ENCODE peak calls at places on chromosomes 3 and 15, in eight cellular contexts. K is transverse colon, Z is heart left ventricle, E is dorsolateral prefrontal cortex, R is brain microvascular endothelial cell, O is uterus, U is DND-41, S is body of pancreas. L is an unnamed sample.

GRCh38 chr3:36981006-36981405 is 11.9 kb downstream of the EPM2AIP1 start:
- DNase-seq in K (no peak), Z (no peak), E (no peak), R (no peak), O (no peak), U (no peak), S (no peak), L (no peak)

GRCh38 chr15:41971089-41971892 is 1.1 kb downstream of the EHD4 start:
- DNase-seq in K (peak), Z (peak), E (no peak), R (peak), O (peak), U (peak), S (peak), L (peak)

GRCh38 chr15:62307551-62307950 is 142.5 kb upstream of the C2CD4B start:
- DNase-seq in K (no peak), Z (no peak), E (no peak), R (peak), O (no peak), U (no peak), S (no peak), L (no peak)

GRCh38 chr3:34024447-34025240 is 226.2 kb downstream of the PDCD6IP start:
- DNase-seq in K (no peak), Z (no peak), E (no peak), R (no peak), O (no peak), U (no peak), S (no peak), L (no peak)

GRCh38 chr3:31132132-31132769 is 237.8 kb upstream of the GADL1 start:
- DNase-seq in K (no peak), Z (no peak), E (no peak), R (peak), O (no peak), U (no peak), S (no peak), L (no peak)

GRCh38 chr15:78329625-78330024 is 10.5 kb upstream of the CRABP1 start:
- DNase-seq in K (no peak), Z (no peak), E (no peak), R (no peak), O (no peak), U (no peak), S (no peak), L (no peak)

GRCh38 chr15:75107509-75107904 is 84.1 kb downstream of the PPCDC start:
- DNase-seq in K (no peak), Z (no peak), E (no peak), R (no peak), O (no peak), U (no peak), S (no peak), L (no peak)

GRCh38 chr15:79169531-79170123 is 79.0 kb upstream of the RASGRF1 start:
- DNase-seq in K (no peak), Z (no peak), E (peak), R (no peak), O (no peak), U (no peak), S (no peak), L (no peak)

GRCh38 chr3:147360936-147361670 is 45.2 kb downstream of the ZIC4 start:
- DNase-seq in K (no peak), Z (no peak), E (no peak), R (peak), O (no peak), U (peak), S (no peak), L (no peak)

GRCh38 chr15:51737538-51738305 is at the start of gene LYSMD2:
- DNase-seq in K (peak), Z (peak), E (peak), R (peak), O (peak), U (peak), S (peak), L (peak)

GRCh38 chr3:46222435-46223161 is 14.5 kb upstream of the CCR1 start:
- DNase-seq in K (no peak), Z (no peak), E (no peak), R (no peak), O (no peak), U (no peak), S (no peak), L (no peak)

GRCh38 chr3:183779896-183780450 is 45.4 kb downstream of the MAP6D1 start:
- DNase-seq in K (no peak), Z (no peak), E (peak), R (no peak), O (no peak), U (no peak), S (peak), L (no peak)

GRCh38 chr15:78620839-78621421 is at the start of gene CHRNA3:
- DNase-seq in K (no peak), Z (no peak), E (no peak), R (no peak), O (no peak), U (peak), S (no peak), L (no peak)

GRCh38 chr3:112845772-112846171 is 892 bp downstream of the CD200R1L start:
- DNase-seq in K (no peak), Z (no peak), E (no peak), R (no peak), O (no peak), U (no peak), S (no peak), L (no peak)

GRCh38 chr15:100042558-100042957 is 299.2 kb downstream of the ADAMTS17 start:
- DNase-seq in K (no peak), Z (no peak), E (no peak), R (peak), O (no peak), U (no peak), S (no peak), L (no peak)

GRCh38 chr3:153305189-153305588 is 143.2 kb downstream of the RAP2B start:
- DNase-seq in K (no peak), Z (no peak), E (no peak), R (no peak), O (peak), U (no peak), S (peak), L (no peak)

GRCh38 chr3:32077260-32078084 is 28.9 kb upstream of the GPD1L start:
- DNase-seq in K (peak), Z (no peak), E (no peak), R (no peak), O (peak), U (no peak), S (no peak), L (no peak)

GRCh38 chr3:30440880-30441279 is 165.5 kb upstream of the TGFBR2 start:
- DNase-seq in K (peak), Z (peak), E (no peak), R (no peak), O (peak), U (no peak), S (peak), L (peak)

GRCh38 chr3:58731673-58732072 is 65.1 kb upstream of the FAM3D start:
- DNase-seq in K (no peak), Z (no peak), E (no peak), R (no peak), O (no peak), U (no peak), S (no peak), L (no peak)

GRCh38 chr3:27575509-27575908 is 91.3 kb upstream of the SLC4A7 start:
- DNase-seq in K (no peak), Z (no peak), E (no peak), R (no peak), O (no peak), U (peak), S (no peak), L (no peak)

GRCh38 chr3:72041531-72041930 is 256.6 kb upstream of the PROK2 start:
- DNase-seq in K (peak), Z (no peak), E (peak), R (no peak), O (peak), U (no peak), S (no peak), L (no peak)

GRCh38 chr15:75112278-75112847 is 89.0 kb downstream of the PPCDC start:
- DNase-seq in K (no peak), Z (no peak), E (no peak), R (no peak), O (no peak), U (no peak), S (no peak), L (no peak)

GRCh38 chr15:85485956-85486567 is 105.7 kb downstream of the AKAP13 start:
- DNase-seq in K (peak), Z (no peak), E (no peak), R (peak), O (peak), U (peak), S (peak), L (no peak)

GRCh38 chr3:154954750-154955149 is 125.4 kb upstream of the MME start:
- DNase-seq in K (no peak), Z (no peak), E (no peak), R (peak), O (no peak), U (no peak), S (no peak), L (no peak)
- TF ChIP-seq CTCF in K (peak), Z (no peak), E (no peak), R (peak), O (no peak), U (peak), S (no peak), L (no peak)

GRCh38 chr3:114706591-114707224 is 412.9 kb downstream of the TIGIT start:
- DNase-seq in K (no peak), Z (no peak), E (no peak), R (peak), O (peak), U (no peak), S (peak), L (no peak)
- H3K27ac ChIP-seq in K (no peak), Z (no peak), E (no peak), R (no peak), O (no peak), U (no peak), S (no peak), L (no peak)

DNA sequence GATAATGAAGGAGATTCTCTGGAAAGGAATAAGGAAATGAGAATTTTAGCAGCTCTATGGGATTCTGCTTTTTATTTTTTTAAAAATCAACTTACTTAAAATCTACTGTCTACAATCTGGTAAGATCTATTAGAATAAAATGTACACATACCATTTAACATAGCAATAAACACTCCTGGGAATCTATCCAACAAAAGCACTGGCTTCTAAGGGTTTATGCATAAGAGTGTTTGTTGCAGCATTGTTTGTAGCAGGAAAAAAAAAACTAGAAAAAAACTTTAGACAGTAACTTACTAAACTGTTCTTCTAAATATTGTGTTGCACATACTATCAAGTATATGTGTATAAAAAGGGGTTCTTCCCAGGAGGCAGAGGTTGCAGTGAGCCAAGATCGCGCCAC is 15.7 kb upstream of the RBP1 start:
- DNase-seq in K (no peak), Z (no peak), E (no peak), R (no peak), O (no peak), U (no peak), S (no peak), L (no peak)
- TF ChIP-seq CTCF in K (no peak), Z (no peak), E (no peak), R (no peak), O (no peak), U (no peak), S (no peak), L (no peak)

DNA sequence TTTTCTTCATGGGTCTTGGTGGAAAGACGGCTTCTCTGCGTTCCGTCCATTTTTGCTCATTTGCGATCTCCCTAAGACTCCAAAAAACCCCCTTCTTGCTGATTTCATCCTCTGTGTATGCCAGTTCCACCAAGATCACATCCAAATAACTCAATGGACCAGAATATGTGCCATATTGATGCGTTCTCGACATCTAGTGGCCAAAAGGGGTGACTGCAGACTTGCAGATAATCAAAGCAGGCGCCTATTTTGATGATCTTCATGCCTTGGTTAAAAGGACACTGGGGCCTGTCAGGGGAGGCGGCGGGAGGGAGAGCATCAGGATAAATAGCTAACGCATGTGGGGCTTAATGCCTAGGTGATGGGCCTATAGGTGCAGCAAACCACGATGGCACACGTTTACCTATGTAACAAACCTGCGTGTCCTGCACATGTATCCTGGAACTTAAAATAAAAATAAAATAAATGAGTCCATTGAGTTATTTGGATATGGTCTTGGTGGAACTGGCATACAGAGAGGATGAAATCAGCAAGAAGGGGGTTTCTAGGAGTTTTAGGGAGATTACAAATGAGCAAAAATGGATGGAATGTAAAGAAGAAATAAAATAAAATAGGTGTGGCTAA is 104.2 kb upstream of the RAD18 start:
- DNase-seq in K (peak), Z (peak), E (peak), R (peak), O (peak), U (peak), S (peak), L (no peak)
- H3K27ac ChIP-seq in K (no peak), Z (peak), E (peak), R (no peak), O (no peak), U (no peak), S (no peak), L (no peak)

DNA sequence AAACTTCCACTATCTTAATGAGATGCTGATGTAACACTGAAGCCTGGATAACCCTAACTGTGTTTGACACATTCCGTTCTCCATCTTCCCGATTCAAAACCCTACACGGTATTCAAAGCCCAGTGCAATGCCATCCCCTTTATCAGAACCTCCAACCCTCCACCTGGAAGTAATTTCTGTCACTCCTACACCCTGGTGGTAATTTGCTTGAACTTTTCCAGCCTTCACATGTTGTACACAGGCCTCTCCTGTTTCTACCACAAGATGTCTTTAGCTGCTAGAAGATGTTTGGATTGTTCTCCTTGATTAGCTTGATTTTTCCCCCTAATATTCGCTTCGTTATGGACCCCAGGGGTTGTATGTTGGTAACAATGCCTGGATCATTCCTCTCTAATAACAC is 208.9 kb downstream of the CHST2 start:
- DNase-seq in K (no peak), Z (no peak), E (no peak), R (no peak), O (no peak), U (no peak), S (no peak), L (no peak)
- TF ChIP-seq CTCF in K (no peak), Z (no peak), E (no peak), R (peak), O (no peak), U (peak), S (no peak), L (no peak)

L was measured in coronary artery.